ENCODE peak calls at places on chromosomes 3 and 15, in eight cellular contexts. C is A549, V is psoas muscle, U is transverse colon, D is foreskin fibroblast, Y is astrocyte of the cerebellum, M is RWPE2, W is AG04450. J is an unnamed sample.

GRCh38 chr3:72763751-72764440 is 84.3 kb downstream of the SHQ1 start:
- DNase-seq in C (no peak), V (no peak), U (no peak), D (no peak), Y (peak; percentile 4), M (no peak), W (no peak), J (no peak)

GRCh38 chr15:101161656-101162055 is 90.2 kb downstream of the CHSY1 start:
- DNase-seq in C (no peak), V (no peak), U (no peak), D (no peak), Y (no peak), M (peak; percentile 30), W (no peak), J (no peak)

GRCh38 chr3:38573606-38574005 is 75.9 kb downstream of the SCN5A start:
- DNase-seq in C (no peak), V (no peak), U (no peak), D (no peak), Y (no peak), M (no peak), W (no peak), J (no peak)

GRCh38 chr15:44763187-44763586 is 26.9 kb downstream of the TRIM69 start:
- DNase-seq in C (no peak), V (no peak), U (no peak), D (no peak), Y (no peak), M (no peak), W (no peak), J (no peak)

GRCh38 chr15:101549647-101550046 is 60.1 kb upstream of the PCSK6 start:
- DNase-seq in C (no peak), V (no peak), U (no peak), D (no peak), Y (no peak), M (no peak), W (no peak), J (no peak)

GRCh38 chr3:12916159-12916558 is 74.8 kb upstream of the RPL32 start:
- DNase-seq in C (no peak), V (no peak), U (peak; percentile 20), D (no peak), Y (no peak), M (no peak), W (no peak), J (no peak)

GRCh38 chr3:40837300-40837699 is 312.5 kb downstream of the ZNF621 start:
- DNase-seq in C (no peak), V (no peak), U (no peak), D (no peak), Y (no peak), M (no peak), W (no peak), J (no peak)

GRCh38 chr3:132180337-132180791 is 136.8 kb upstream of the ACP3 start:
- DNase-seq in C (peak; percentile 29), V (no peak), U (no peak), D (peak; percentile 34), Y (peak; percentile 60), M (no peak), W (peak; percentile 20), J (peak; percentile 10)

GRCh38 chr3:178699810-178700209 is 163.6 kb downstream of the KCNMB2 start:
- DNase-seq in C (no peak), V (no peak), U (no peak), D (no peak), Y (peak; percentile 38), M (no peak), W (no peak), J (no peak)

GRCh38 chr3:184145120-184145524 is 10.0 kb downstream of the EIF2B5 start:
- DNase-seq in C (peak; percentile 53), V (peak; percentile 62), U (peak; percentile 66), D (peak; percentile 47), Y (peak; percentile 53), M (no peak), W (no peak), J (no peak)

GRCh38 chr3:67500699-67501098 is 153.7 kb downstream of the SUCLG2 start:
- DNase-seq in C (no peak), V (no peak), U (no peak), D (no peak), Y (no peak), M (no peak), W (no peak), J (no peak)

GRCh38 chr3:120622870-120623718 is 27.0 kb downstream of the NDUFB4 start:
- DNase-seq in C (peak; percentile 48), V (no peak), U (peak; percentile 11), D (peak; percentile 32), Y (no peak), M (no peak), W (no peak), J (no peak)

GRCh38 chr3:4895848-4896247 is 83.4 kb upstream of the BHLHE40 start:
- DNase-seq in C (no peak), V (no peak), U (no peak), D (no peak), Y (no peak), M (no peak), W (no peak), J (no peak)

GRCh38 chr3:190089711-190090110 is 31.0 kb downstream of the P3H2 start:
- DNase-seq in C (no peak), V (no peak), U (no peak), D (no peak), Y (no peak), M (no peak), W (no peak), J (no peak)

GRCh38 chr15:70303981-70304380 is 206.3 kb upstream of the TLE3 start:
- DNase-seq in C (no peak), V (no peak), U (no peak), D (no peak), Y (no peak), M (no peak), W (no peak), J (no peak)

GRCh38 chr3:158127250-158128219 is 17.6 kb downstream of the RSRC1 start:
- DNase-seq in C (no peak), V (no peak), U (no peak), D (no peak), Y (no peak), M (no peak), W (no peak), J (no peak)

GRCh38 chr3:135503429-135504083 is 462.0 kb upstream of the PPP2R3A start:
- DNase-seq in C (peak; percentile 36), V (peak; percentile 88), U (peak; percentile 45), D (peak; percentile 60), Y (peak; percentile 35), M (no peak), W (peak; percentile 23), J (peak; percentile 10)

GRCh38 chr15:98160236-98160635 is 199.7 kb downstream of the ARRDC4 start:
- DNase-seq in C (no peak), V (no peak), U (no peak), D (no peak), Y (no peak), M (no peak), W (no peak), J (no peak)

GRCh38 chr15:75799190-75799589 is 44.1 kb upstream of the UBE2Q2 start:
- DNase-seq in C (no peak), V (no peak), U (no peak), D (no peak), Y (no peak), M (no peak), W (no peak), J (no peak)

DNA sequence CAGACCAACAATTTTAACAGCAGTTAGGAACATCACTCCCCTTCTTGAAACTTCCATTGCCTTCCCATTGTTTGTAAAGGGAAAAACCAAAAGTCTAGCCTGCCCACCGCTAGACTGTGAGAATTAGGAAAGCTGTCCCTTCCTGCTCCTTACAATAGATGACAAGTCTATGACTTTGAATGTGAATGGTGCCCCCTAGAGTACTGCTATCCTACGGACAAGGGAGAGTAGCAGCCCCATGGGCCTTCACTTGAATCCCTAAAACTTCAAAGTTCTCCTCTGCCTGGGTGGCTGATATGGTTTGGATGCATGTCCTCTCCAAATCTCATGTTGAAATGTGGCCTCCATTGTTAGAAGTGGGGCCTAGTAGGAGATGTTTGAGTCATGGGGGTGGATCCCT is 41.0 kb upstream of the FSIP1 start:
- DNase-seq in C (no peak), V (no peak), U (no peak), D (no peak), Y (no peak), M (no peak), W (no peak), J (no peak)
- TF ChIP-seq CTCF in C (no peak), V (no peak), U (no peak), D (no peak), Y (no peak), M (no peak), W (no peak), J (no peak)

GRCh38 chr15:33675246-33675645 is 293.1 kb upstream of the CHRM5 start:
- DNase-seq in C (peak; percentile 36), V (no peak), U (no peak), D (no peak), Y (peak; percentile 13), M (no peak), W (no peak), J (no peak)

GRCh38 chr15:33671456-33671855 is 296.8 kb upstream of the CHRM5 start:
- DNase-seq in C (no peak), V (no peak), U (no peak), D (no peak), Y (no peak), M (no peak), W (no peak), J (no peak)

GRCh38 chr15:33670567-33670966 is 297.7 kb upstream of the CHRM5 start:
- DNase-seq in C (no peak), V (no peak), U (no peak), D (no peak), Y (no peak), M (no peak), W (no peak), J (no peak)
- TF ChIP-seq CTCF in C (no peak), V (no peak), U (no peak), D (no peak), Y (no peak), M (no peak), W (no peak), J (no peak)

DNA sequence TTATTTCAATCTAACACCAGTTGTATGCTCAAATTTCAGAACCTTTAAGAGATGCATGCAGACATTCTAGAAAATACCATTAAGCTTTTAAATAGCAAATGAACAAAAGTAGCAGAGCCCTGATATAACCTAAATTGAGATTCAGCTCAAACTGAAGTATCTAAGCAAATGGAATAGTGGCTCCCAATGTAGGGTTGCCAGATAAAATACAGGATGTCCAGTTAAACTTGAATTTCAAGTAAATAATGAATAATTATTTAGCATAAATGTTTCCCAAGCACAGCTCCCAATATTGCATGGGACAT is 171.1 kb upstream of the ATP11B start:
- DNase-seq in C (no peak), V (no peak), U (no peak), D (no peak), Y (no peak), M (no peak), W (no peak), J (no peak)
- TF ChIP-seq CTCF in C (no peak), V (no peak), U (no peak), D (no peak), Y (no peak), M (peak; percentile 43), W (no peak), J (no peak)

DNA sequence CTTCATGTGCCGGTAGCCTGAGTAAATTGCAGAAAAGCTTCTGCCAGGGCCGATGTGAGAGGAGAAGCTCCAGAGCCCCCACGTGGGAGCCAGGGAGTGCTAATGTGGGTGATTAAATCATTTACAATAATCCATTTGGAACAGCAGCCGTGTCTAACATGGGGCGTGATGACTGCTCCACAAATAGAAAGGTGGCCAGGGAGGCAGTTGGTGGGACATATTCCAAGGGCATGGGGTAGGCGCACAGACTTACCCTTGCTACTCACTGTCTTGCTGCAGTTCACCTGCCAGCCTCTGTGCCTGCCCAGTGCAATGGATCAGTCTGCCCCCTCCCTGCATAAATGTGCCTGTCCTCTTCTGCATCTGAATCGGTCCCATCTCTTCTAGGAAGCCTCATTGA is 39.3 kb upstream of the INSYN1 start:
- DNase-seq in C (no peak), V (peak; percentile 82), U (no peak), D (no peak), Y (no peak), M (no peak), W (no peak), J (no peak)
- TF ChIP-seq CTCF in C (no peak), V (peak; percentile 17), U (no peak), D (no peak), Y (no peak), M (no peak), W (no peak), J (no peak)